ENCODE peak calls at places on chromosome 11, in four cellular contexts. E is uterus, L is GM12878, D is spleen. M is an unnamed sample.

GRCh38 chr11:122186439-122187080 is 70.5 kb upstream of the BLID start:
- DNase-seq in E (peak; percentile 43), L (no peak), D (no peak), M (no peak)

GRCh38 chr11:120337896-120338840 is 2.0 kb downstream of the ARHGEF12 start:
- DNase-seq in E (no peak), L (no peak), D (no peak), M (no peak)

GRCh38 chr11:27392715-27393114 is 29.7 kb upstream of the CCDC34 start:
- DNase-seq in E (peak; percentile 14), L (no peak), D (no peak), M (no peak)

GRCh38 chr11:298406-299065 is 790 bp downstream of the IFITM5 start:
- DNase-seq in E (peak; percentile 13), L (no peak), D (peak; percentile 72), M (peak; percentile 14)

GRCh38 chr11:134566311-134566710 is 154.3 kb upstream of the B3GAT1 start:
- DNase-seq in E (no peak), L (no peak), D (no peak), M (no peak)

GRCh38 chr11:124670732-124671131 is 2.8 kb downstream of the SIAE start:
- DNase-seq in E (no peak), L (no peak), D (no peak), M (no peak)

GRCh38 chr11:9506489-9507343 is 45.9 kb downstream of the ZNF143 start:
- DNase-seq in E (peak; percentile 77), L (peak; percentile 39), D (peak; percentile 82), M (peak; percentile 82)

GRCh38 chr11:119673389-119674336 is 55.3 kb downstream of the NECTIN1 start:
- DNase-seq in E (no peak), L (peak; percentile 88), D (peak; percentile 84), M (peak; percentile 46)

GRCh38 chr11:3220521-3221407 is 2.2 kb upstream of the MRGPRG start:
- DNase-seq in E (no peak), L (no peak), D (no peak), M (peak; percentile 7)

GRCh38 chr11:96187779-96188624 is 155.0 kb downstream of the MAML2 start:
- DNase-seq in E (no peak), L (no peak), D (no peak), M (no peak)

DNA sequence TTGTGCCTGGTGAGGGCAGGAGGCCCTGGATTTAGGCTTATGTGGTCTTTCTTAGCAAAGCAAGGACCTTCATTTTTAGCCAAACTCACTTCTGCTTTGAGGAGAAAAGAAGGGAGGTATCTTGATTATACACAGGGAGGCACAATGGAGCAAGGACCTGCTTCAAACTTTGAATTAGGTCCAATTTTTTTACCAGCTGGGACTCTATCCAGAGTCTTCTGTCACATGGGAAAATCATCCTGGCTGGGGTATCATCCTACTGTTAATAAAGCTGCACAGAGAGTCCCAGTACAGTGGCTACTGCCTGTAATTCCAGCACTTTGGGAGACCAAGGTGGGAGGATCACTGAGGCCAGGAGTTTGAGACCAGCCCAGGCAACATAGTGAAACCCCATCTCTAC is 87.8 kb downstream of the CWC15 start:
- DNase-seq in E (no peak), L (no peak), D (no peak), M (no peak)
- TF ChIP-seq POLR2A in E (no peak), L (no peak), D (no peak), M (no peak)

GRCh38 chr11:65430406-65431217 is 8.0 kb downstream of the NEAT1 start:
- DNase-seq in E (peak; percentile 15), L (no peak), D (no peak), M (peak; percentile 26)
- TF ChIP-seq POLR2A in E (no peak), L (no peak), D (no peak), M (peak; percentile 3)

DNA sequence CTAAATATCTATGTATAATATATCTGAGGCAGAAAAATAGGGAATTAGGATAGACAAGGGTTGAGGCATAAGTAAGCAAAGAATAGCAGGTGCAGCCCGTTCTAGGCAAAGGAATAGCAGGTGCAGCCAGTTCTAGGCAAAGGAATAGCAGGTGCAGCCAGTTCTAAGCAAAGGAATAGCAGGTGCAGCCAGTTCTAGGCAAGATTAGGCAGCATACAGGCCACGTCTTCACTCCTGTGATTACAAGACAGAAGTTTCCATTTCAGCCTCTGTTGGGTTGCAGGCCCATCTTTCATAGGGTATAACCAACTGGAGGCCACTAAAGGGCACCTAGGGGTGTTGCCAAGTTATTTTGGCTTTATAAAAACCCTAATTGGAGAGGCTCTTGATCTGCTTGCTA is 28.8 kb upstream of the CHORDC1 start:
- DNase-seq in E (no peak), L (no peak), D (no peak), M (no peak)
- TF ChIP-seq POLR2A in E (no peak), L (no peak), D (no peak), M (no peak)

DNA sequence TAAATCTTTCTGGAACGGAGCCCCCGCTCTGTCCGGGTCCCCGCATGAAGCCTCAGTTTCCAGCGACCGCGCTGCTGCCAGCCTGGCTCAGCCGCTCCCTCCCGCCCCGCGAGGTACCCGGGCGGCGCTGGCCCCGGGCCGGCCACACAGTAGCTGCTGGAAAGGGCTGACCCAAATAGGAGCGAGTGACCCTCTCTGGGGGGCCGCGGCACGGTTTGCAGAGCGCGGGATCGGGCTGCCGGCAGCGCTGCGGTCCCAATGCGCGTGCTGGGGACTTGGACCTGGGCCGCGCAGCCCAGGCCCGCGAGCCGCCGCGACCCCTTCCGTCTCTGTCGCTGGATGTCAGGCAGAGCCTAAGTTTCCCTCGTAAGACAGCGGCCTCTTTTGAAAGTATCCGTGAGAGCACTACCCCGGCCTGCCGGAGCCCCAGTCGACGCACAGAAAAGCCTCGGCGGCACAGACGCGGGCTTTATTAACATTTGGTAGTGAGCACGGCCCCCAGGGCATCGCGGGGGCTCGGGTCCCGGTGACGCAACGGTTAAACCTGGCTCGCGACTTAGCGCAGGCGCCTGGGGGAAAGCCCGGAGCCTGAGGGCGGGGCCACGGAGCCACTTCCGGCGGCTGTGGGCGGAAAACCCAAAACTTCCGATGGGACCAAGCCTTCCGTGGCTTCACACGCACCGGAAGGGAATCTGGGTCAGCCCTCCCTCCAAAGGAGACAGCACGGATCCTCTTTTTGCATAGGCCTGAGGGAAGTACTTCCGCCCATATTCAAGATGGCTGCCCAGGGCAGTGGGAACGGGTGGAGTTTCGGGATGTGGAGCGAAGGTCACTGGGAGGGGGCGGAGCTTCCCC is 14.9 kb downstream of the BAD start:
- DNase-seq in E (peak; percentile 99), L (peak; percentile 98), D (peak; percentile 99), M (peak; percentile 98)
- TF ChIP-seq POLR2A in E (peak; percentile 58), L (peak; percentile 77), D (peak; percentile 33), M (peak; percentile 66)

DNA sequence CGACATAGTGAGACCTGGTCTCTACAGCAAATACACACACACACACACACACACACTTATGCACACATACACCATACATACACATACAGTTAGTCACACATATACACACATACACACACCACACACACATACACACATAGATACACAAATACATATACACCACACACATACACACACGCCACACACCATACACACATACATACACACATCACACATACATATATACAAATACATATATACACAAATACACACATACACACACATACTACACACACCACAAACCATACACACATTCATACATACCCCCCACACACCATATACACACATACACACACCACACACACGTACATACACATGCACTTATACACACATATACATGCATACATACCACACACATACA is 57.7 kb downstream of the MICAL2 start:
- DNase-seq in E (no peak), L (no peak), D (no peak), M (no peak)
- TF ChIP-seq POLR2A in E (no peak), L (no peak), D (no peak), M (no peak)

DNA sequence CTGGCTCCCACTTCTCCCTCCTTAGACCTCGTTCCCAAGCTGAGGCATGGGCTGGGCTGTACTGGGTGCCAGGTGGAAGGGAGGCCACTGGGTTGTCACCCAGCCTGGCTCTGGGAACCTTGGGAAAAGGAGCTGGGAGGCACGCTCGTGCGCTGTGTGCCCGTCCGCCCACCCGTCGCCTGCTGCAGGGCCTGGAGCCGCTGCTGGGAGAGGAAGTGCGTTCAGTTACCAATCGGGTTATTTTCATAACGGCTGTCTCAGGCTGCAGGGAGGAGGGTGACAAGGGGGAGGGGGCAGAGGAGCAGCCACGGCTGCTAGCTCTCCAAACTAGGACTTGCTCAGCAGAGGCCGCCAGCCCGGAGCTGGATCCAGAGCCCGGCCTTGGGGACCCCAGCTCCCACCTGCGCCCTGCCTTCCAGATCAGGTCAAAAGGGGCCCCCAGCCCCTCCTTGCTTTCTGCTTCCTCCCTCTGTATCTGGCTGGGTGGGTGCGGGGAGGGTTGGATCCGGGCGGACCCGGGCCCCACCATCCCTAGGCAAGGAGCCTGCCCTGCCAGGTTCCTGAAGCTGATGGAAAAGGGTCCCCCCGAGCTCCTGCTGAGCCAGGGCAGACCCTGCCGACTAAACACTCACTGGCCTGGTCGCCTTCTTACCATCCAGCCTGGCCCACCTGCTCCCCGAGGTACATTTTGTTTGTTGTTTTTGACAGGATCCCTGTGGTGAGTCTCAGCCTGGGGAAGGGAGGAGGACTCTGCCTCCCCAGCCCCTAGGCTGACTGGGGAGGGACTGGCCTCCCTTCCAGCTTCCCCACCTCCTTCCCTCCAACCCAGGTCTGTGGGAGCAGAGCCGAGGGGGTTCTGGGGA is 14.3 kb downstream of the DGKZ start:
- DNase-seq in E (no peak), L (peak; percentile 44), D (peak; percentile 93), M (peak; percentile 56)
- TF ChIP-seq POLR2A in E (no peak), L (peak; percentile 94), D (no peak), M (peak; percentile 26)